ENCODE peak calls at places on chromosomes 12 and 14, in six cellular contexts. One of them, this sample, is unnamed.

GRCh38 chr12:88870000-88870737 is 289.9 kb upstream of the KITLG start:
- DNase-seq in PC-9: no peak
- DNase-seq in SK-N-SH: no peak
- DNase-seq in fibroblast of lung: peak; percentile 56
- DNase-seq in Karpas-422: no peak
- DNase-seq in OCI-LY7: no peak
- DNase-seq in this sample: no peak

GRCh38 chr12:32455607-32456063 is 56.3 kb downstream of the FGD4 start:
- DNase-seq in PC-9: peak; percentile 69
- DNase-seq in Karpas-422: peak; percentile 83
- DNase-seq in OCI-LY7: peak; percentile 91
- DNase-seq in SK-N-SH: peak; percentile 56
- DNase-seq in fibroblast of lung: peak; percentile 74
- DNase-seq in this sample: no peak

GRCh38 chr12:30840715-30841114 is 85.8 kb upstream of the TSPAN11 start:
- DNase-seq in OCI-LY7: no peak
- DNase-seq in fibroblast of lung: no peak
- DNase-seq in SK-N-SH: no peak
- DNase-seq in Karpas-422: no peak
- DNase-seq in PC-9: no peak
- DNase-seq in this sample: no peak

GRCh38 chr14:80223696-80224465 is 12.6 kb upstream of the DIO2 start:
- DNase-seq in PC-9: no peak
- DNase-seq in OCI-LY7: no peak
- DNase-seq in Karpas-422: no peak
- DNase-seq in SK-N-SH: no peak
- DNase-seq in fibroblast of lung: peak; percentile 63
- DNase-seq in this sample: no peak

GRCh38 chr14:79420725-79421124 is 790.6 kb downstream of the DIO2 start:
- DNase-seq in Karpas-422: no peak
- DNase-seq in SK-N-SH: no peak
- DNase-seq in fibroblast of lung: no peak
- DNase-seq in PC-9: no peak
- DNase-seq in OCI-LY7: no peak
- DNase-seq in this sample: no peak

GRCh38 chr12:57208946-57209282 is 7.7 kb upstream of the NXPH4 start:
- DNase-seq in SK-N-SH: no peak
- DNase-seq in fibroblast of lung: no peak
- DNase-seq in Karpas-422: no peak
- DNase-seq in OCI-LY7: no peak
- DNase-seq in PC-9: no peak
- DNase-seq in this sample: no peak

GRCh38 chr14:96407980-96408570 is 16.1 kb downstream of the AK7 start:
- DNase-seq in OCI-LY7: no peak
- DNase-seq in SK-N-SH: no peak
- DNase-seq in fibroblast of lung: no peak
- DNase-seq in PC-9: no peak
- DNase-seq in Karpas-422: no peak
- DNase-seq in this sample: no peak

GRCh38 chr12:24822121-24822899 is 126.6 kb downstream of the BCAT1 start:
- DNase-seq in fibroblast of lung: peak; percentile 94
- DNase-seq in Karpas-422: no peak
- DNase-seq in OCI-LY7: no peak
- DNase-seq in SK-N-SH: no peak
- DNase-seq in PC-9: no peak
- DNase-seq in this sample: no peak

GRCh38 chr12:16939871-16940306 is 333.9 kb upstream of the LMO3 start:
- DNase-seq in OCI-LY7: peak; percentile 86
- DNase-seq in SK-N-SH: peak; percentile 36
- DNase-seq in Karpas-422: peak; percentile 88
- DNase-seq in PC-9: peak; percentile 65
- DNase-seq in fibroblast of lung: peak; percentile 76
- DNase-seq in this sample: peak; percentile 48

GRCh38 chr14:79426103-79426755 is 785.1 kb downstream of the DIO2 start:
- DNase-seq in fibroblast of lung: no peak
- DNase-seq in SK-N-SH: no peak
- DNase-seq in PC-9: no peak
- DNase-seq in Karpas-422: no peak
- DNase-seq in OCI-LY7: no peak
- DNase-seq in this sample: no peak

GRCh38 chr12:4909734-4910501 is at the start of gene KCNA1:
- DNase-seq in OCI-LY7: no peak
- DNase-seq in Karpas-422: no peak
- DNase-seq in SK-N-SH: peak; percentile 31
- DNase-seq in fibroblast of lung: peak; percentile 38
- DNase-seq in PC-9: no peak
- DNase-seq in this sample: no peak

GRCh38 chr12:95784886-95785285 is 5.7 kb downstream of the NTN4 start:
- DNase-seq in Karpas-422: no peak
- DNase-seq in fibroblast of lung: no peak
- DNase-seq in SK-N-SH: no peak
- DNase-seq in OCI-LY7: no peak
- DNase-seq in PC-9: no peak
- DNase-seq in this sample: no peak

GRCh38 chr14:66231823-66232222 is 254.3 kb upstream of the CCDC196 start:
- DNase-seq in OCI-LY7: no peak
- DNase-seq in fibroblast of lung: no peak
- DNase-seq in PC-9: no peak
- DNase-seq in Karpas-422: no peak
- DNase-seq in SK-N-SH: peak; percentile 35
- DNase-seq in this sample: no peak

DNA sequence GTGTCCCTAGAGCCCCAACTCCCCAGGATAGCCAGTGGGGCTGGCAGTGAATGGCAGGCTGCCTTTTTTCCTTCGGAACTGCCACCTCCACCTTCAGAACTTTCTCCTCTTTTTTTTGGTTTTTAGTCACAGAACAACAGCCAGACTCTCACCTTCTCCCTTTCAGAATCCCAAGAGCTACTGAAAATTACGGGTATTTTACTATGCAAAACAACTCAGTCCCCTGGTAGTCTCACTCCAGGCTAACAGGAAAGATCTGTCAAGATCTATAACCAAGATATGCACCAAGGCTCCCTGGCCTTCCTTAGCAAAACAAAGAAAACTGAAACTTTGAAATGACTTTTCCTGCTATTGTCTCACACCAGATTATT is 12.5 kb downstream of the PLEKHG6 start:
- DNase-seq in OCI-LY7: no peak
- DNase-seq in fibroblast of lung: no peak
- DNase-seq in Karpas-422: peak; percentile 66
- DNase-seq in SK-N-SH: no peak
- DNase-seq in PC-9: no peak
- DNase-seq in this sample: no peak
- H3K4me2 ChIP-seq in OCI-LY7: peak overlapping the region; percentile 73
- H3K4me2 ChIP-seq in fibroblast of lung: no peak overlapping the region
- H3K4me2 ChIP-seq in Karpas-422: peak overlapping the region; percentile 63
- H3K4me2 ChIP-seq in SK-N-SH: peak overlapping the region; percentile 64
- H3K4me2 ChIP-seq in PC-9: peak overlapping the region; percentile 17
- H3K4me2 ChIP-seq in this sample: no peak overlapping the region

GRCh38 chr14:34058510-34058909 is 107.6 kb upstream of the EGLN3 start:
- DNase-seq in PC-9: no peak
- DNase-seq in SK-N-SH: no peak
- DNase-seq in OCI-LY7: no peak
- DNase-seq in fibroblast of lung: no peak
- DNase-seq in Karpas-422: no peak
- DNase-seq in this sample: no peak
- H3K4me2 ChIP-seq in PC-9: no peak overlapping the region
- H3K4me2 ChIP-seq in SK-N-SH: no peak overlapping the region
- H3K4me2 ChIP-seq in OCI-LY7: no peak overlapping the region
- H3K4me2 ChIP-seq in fibroblast of lung: no peak overlapping the region
- H3K4me2 ChIP-seq in Karpas-422: no peak overlapping the region
- H3K4me2 ChIP-seq in this sample: no peak overlapping the region

GRCh38 chr12:100797246-100797645 is 2.7 kb downstream of the ANO4 start:
- DNase-seq in PC-9: no peak
- DNase-seq in Karpas-422: no peak
- DNase-seq in fibroblast of lung: no peak
- DNase-seq in OCI-LY7: no peak
- DNase-seq in SK-N-SH: no peak
- DNase-seq in this sample: no peak
- H3K4me2 ChIP-seq in PC-9: no peak overlapping the region
- H3K4me2 ChIP-seq in Karpas-422: no peak overlapping the region
- H3K4me2 ChIP-seq in fibroblast of lung: no peak overlapping the region
- H3K4me2 ChIP-seq in OCI-LY7: no peak overlapping the region
- H3K4me2 ChIP-seq in SK-N-SH: no peak overlapping the region
- H3K4me2 ChIP-seq in this sample: no peak overlapping the region

DNA sequence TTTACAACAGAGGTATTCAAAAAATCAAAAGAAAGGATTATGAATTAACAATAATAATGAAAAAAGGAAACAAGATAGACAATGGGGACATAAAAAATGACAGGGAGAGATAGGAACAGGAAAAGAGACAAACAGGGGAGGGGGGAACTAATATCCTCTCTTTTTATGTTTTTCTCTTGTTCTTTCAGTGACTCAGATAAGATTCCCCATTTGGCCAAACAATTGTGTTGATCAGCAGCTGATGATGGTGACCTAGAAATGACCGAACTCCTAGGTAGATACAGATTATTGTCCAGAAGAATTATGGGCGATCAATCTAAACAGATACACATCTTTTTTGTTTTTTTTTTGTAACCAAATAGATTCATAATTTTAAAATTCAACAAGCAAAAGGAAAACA is 1277.2 kb upstream of the FLRT2 start:
- DNase-seq in fibroblast of lung: no peak
- DNase-seq in OCI-LY7: no peak
- DNase-seq in SK-N-SH: no peak
- DNase-seq in Karpas-422: no peak
- DNase-seq in PC-9: no peak
- DNase-seq in this sample: no peak
- H3K4me2 ChIP-seq in fibroblast of lung: no peak overlapping the region
- H3K4me2 ChIP-seq in OCI-LY7: no peak overlapping the region
- H3K4me2 ChIP-seq in SK-N-SH: no peak overlapping the region
- H3K4me2 ChIP-seq in Karpas-422: no peak overlapping the region
- H3K4me2 ChIP-seq in PC-9: no peak overlapping the region
- H3K4me2 ChIP-seq in this sample: no peak overlapping the region

GRCh38 chr12:74849801-74850200 is 312.2 kb downstream of the ATXN7L3B start:
- DNase-seq in PC-9: no peak
- DNase-seq in SK-N-SH: no peak
- DNase-seq in OCI-LY7: no peak
- DNase-seq in fibroblast of lung: no peak
- DNase-seq in Karpas-422: no peak
- DNase-seq in this sample: no peak
- H3K4me2 ChIP-seq in PC-9: no peak overlapping the region
- H3K4me2 ChIP-seq in SK-N-SH: no peak overlapping the region
- H3K4me2 ChIP-seq in OCI-LY7: no peak overlapping the region
- H3K4me2 ChIP-seq in fibroblast of lung: no peak overlapping the region
- H3K4me2 ChIP-seq in Karpas-422: no peak overlapping the region
- H3K4me2 ChIP-seq in this sample: no peak overlapping the region

GRCh38 chr12:93079271-93079670 is 150.2 kb upstream of the EEA1 start:
- DNase-seq in OCI-LY7: no peak
- DNase-seq in fibroblast of lung: no peak
- DNase-seq in PC-9: no peak
- DNase-seq in Karpas-422: no peak
- DNase-seq in SK-N-SH: no peak
- DNase-seq in this sample: no peak
- H3K4me2 ChIP-seq in OCI-LY7: no peak overlapping the region
- H3K4me2 ChIP-seq in fibroblast of lung: no peak overlapping the region
- H3K4me2 ChIP-seq in PC-9: no peak overlapping the region
- H3K4me2 ChIP-seq in Karpas-422: no peak overlapping the region
- H3K4me2 ChIP-seq in SK-N-SH: no peak overlapping the region
- H3K4me2 ChIP-seq in this sample: no peak overlapping the region

GRCh38 chr12:121513464-121514183 is 67.2 kb downstream of the KDM2B start:
- DNase-seq in fibroblast of lung: no peak
- DNase-seq in SK-N-SH: peak; percentile 88
- DNase-seq in OCI-LY7: peak; percentile 69
- DNase-seq in Karpas-422: peak; percentile 82
- DNase-seq in PC-9: peak; percentile 57
- DNase-seq in this sample: peak; percentile 14
- H3K4me2 ChIP-seq in fibroblast of lung: no peak overlapping the region
- H3K4me2 ChIP-seq in SK-N-SH: no peak overlapping the region
- H3K4me2 ChIP-seq in OCI-LY7: peak overlapping the region; percentile 80
- H3K4me2 ChIP-seq in Karpas-422: peak overlapping the region; percentile 66
- H3K4me2 ChIP-seq in PC-9: no peak overlapping the region
- H3K4me2 ChIP-seq in this sample: no peak overlapping the region